ENCODE peak calls at places on chromosomes 1 and 21, in ten cellular contexts. One of them, this sample, is unnamed.

GRCh38 chr1:67880056-67880601 is 46.9 kb upstream of the GNG12 start:
- DNase-seq in CD8-positive, alpha-beta T cell: no peak
- DNase-seq in cardiac fibroblast: peak
- DNase-seq in thyroid gland: no peak
- DNase-seq in choroid plexus epithelial cell: peak
- DNase-seq in GM23338: no peak
- DNase-seq in PC-9: no peak
- DNase-seq in foreskin fibroblast: peak
- DNase-seq in fibroblast of lung: peak
- DNase-seq in K562: no peak
- DNase-seq in this sample: no peak

GRCh38 chr1:85568660-85569059 is 11.9 kb upstream of the CCN1 start:
- DNase-seq in CD8-positive, alpha-beta T cell: no peak
- DNase-seq in cardiac fibroblast: no peak
- DNase-seq in thyroid gland: no peak
- DNase-seq in choroid plexus epithelial cell: no peak
- DNase-seq in GM23338: no peak
- DNase-seq in PC-9: no peak
- DNase-seq in foreskin fibroblast: no peak
- DNase-seq in fibroblast of lung: no peak
- DNase-seq in K562: no peak
- DNase-seq in this sample: no peak

GRCh38 chr1:6545276-6545934 is 8.9 kb downstream of the NOL9 start:
- DNase-seq in CD8-positive, alpha-beta T cell: peak
- DNase-seq in cardiac fibroblast: peak
- DNase-seq in thyroid gland: no peak
- DNase-seq in choroid plexus epithelial cell: peak
- DNase-seq in GM23338: no peak
- DNase-seq in PC-9: no peak
- DNase-seq in foreskin fibroblast: no peak
- DNase-seq in fibroblast of lung: no peak
- DNase-seq in K562: no peak
- DNase-seq in this sample: no peak

GRCh38 chr1:24101796-24102580 is 9.9 kb downstream of the MYOM3 start:
- DNase-seq in CD8-positive, alpha-beta T cell: no peak
- DNase-seq in cardiac fibroblast: no peak
- DNase-seq in thyroid gland: no peak
- DNase-seq in choroid plexus epithelial cell: no peak
- DNase-seq in GM23338: no peak
- DNase-seq in PC-9: peak
- DNase-seq in foreskin fibroblast: no peak
- DNase-seq in fibroblast of lung: no peak
- DNase-seq in K562: no peak
- DNase-seq in this sample: no peak

GRCh38 chr1:84849312-84849711 is 43.7 kb downstream of the LPAR3 start:
- DNase-seq in CD8-positive, alpha-beta T cell: no peak
- DNase-seq in cardiac fibroblast: no peak
- DNase-seq in thyroid gland: no peak
- DNase-seq in choroid plexus epithelial cell: no peak
- DNase-seq in GM23338: no peak
- DNase-seq in PC-9: no peak
- DNase-seq in foreskin fibroblast: no peak
- DNase-seq in fibroblast of lung: no peak
- DNase-seq in K562: no peak
- DNase-seq in this sample: no peak

GRCh38 chr1:1470626-1471388 is 758 bp upstream of the ATAD3B start:
- DNase-seq in CD8-positive, alpha-beta T cell: no peak
- DNase-seq in cardiac fibroblast: no peak
- DNase-seq in thyroid gland: peak
- DNase-seq in choroid plexus epithelial cell: no peak
- DNase-seq in GM23338: peak
- DNase-seq in PC-9: peak
- DNase-seq in foreskin fibroblast: no peak
- DNase-seq in fibroblast of lung: no peak
- DNase-seq in K562: peak
- DNase-seq in this sample: no peak

GRCh38 chr21:26800001-26800400 is 45.2 kb downstream of the ADAMTS1 start:
- DNase-seq in CD8-positive, alpha-beta T cell: no peak
- DNase-seq in cardiac fibroblast: no peak
- DNase-seq in thyroid gland: no peak
- DNase-seq in choroid plexus epithelial cell: peak
- DNase-seq in GM23338: no peak
- DNase-seq in PC-9: no peak
- DNase-seq in foreskin fibroblast: no peak
- DNase-seq in fibroblast of lung: peak
- DNase-seq in K562: no peak
- DNase-seq in this sample: no peak

GRCh38 chr1:201606096-201606495 is 67.2 kb downstream of the NAV1 start:
- DNase-seq in CD8-positive, alpha-beta T cell: no peak
- DNase-seq in cardiac fibroblast: no peak
- DNase-seq in thyroid gland: peak
- DNase-seq in choroid plexus epithelial cell: no peak
- DNase-seq in GM23338: no peak
- DNase-seq in PC-9: no peak
- DNase-seq in foreskin fibroblast: no peak
- DNase-seq in fibroblast of lung: no peak
- DNase-seq in K562: no peak
- DNase-seq in this sample: no peak

DNA sequence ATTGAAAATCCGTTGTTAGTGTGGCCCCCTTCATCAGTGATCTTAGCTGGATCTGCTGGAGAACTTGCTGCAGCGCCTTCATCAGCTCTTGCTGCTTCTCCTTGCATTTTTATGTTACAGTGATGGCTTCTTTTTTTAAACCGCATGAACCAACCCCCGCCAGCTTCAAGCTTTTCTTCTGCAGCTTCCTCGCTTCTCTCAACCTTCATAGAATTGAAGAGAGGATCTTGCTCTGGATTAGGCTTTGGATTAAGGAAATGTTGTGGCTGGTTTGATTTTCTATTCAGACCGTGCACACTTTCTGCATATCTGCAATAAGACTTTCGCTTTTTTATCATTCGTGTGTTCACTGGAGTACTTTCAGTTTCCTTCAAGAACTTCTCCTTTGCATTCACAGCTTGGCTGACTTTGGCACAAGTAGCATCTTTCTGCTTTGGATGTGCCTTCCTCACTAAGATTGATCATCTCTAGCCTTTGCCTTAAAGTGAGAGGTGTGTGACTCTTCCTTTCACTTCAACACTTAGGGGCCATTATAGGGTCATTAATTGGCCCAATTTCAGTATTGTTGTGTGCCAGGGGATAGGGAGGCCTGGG is 13.1 kb downstream of the RNF187 start:
- DNase-seq in CD8-positive, alpha-beta T cell: no peak
- DNase-seq in cardiac fibroblast: no peak
- DNase-seq in thyroid gland: no peak
- DNase-seq in choroid plexus epithelial cell: no peak
- DNase-seq in GM23338: no peak
- DNase-seq in PC-9: no peak
- DNase-seq in foreskin fibroblast: no peak
- DNase-seq in fibroblast of lung: no peak
- DNase-seq in K562: no peak
- DNase-seq in this sample: no peak
- H3K4me3 ChIP-seq in CD8-positive, alpha-beta T cell: no peak
- H3K4me3 ChIP-seq in cardiac fibroblast: no peak
- H3K4me3 ChIP-seq in thyroid gland: no peak
- H3K4me3 ChIP-seq in choroid plexus epithelial cell: no peak
- H3K4me3 ChIP-seq in GM23338: peak
- H3K4me3 ChIP-seq in PC-9: no peak
- H3K4me3 ChIP-seq in foreskin fibroblast: no peak
- H3K4me3 ChIP-seq in fibroblast of lung: no peak
- H3K4me3 ChIP-seq in K562: no peak
- H3K4me3 ChIP-seq in this sample: no peak

GRCh38 chr1:230916607-230917283 is 48.4 kb upstream of the C1orf198 start:
- DNase-seq in CD8-positive, alpha-beta T cell: no peak
- DNase-seq in cardiac fibroblast: no peak
- DNase-seq in thyroid gland: no peak
- DNase-seq in choroid plexus epithelial cell: no peak
- DNase-seq in GM23338: no peak
- DNase-seq in PC-9: no peak
- DNase-seq in foreskin fibroblast: no peak
- DNase-seq in fibroblast of lung: no peak
- DNase-seq in K562: peak
- DNase-seq in this sample: no peak
- H3K4me3 ChIP-seq in CD8-positive, alpha-beta T cell: no peak
- H3K4me3 ChIP-seq in cardiac fibroblast: no peak
- H3K4me3 ChIP-seq in thyroid gland: no peak
- H3K4me3 ChIP-seq in choroid plexus epithelial cell: no peak
- H3K4me3 ChIP-seq in GM23338: no peak
- H3K4me3 ChIP-seq in PC-9: no peak
- H3K4me3 ChIP-seq in foreskin fibroblast: no peak
- H3K4me3 ChIP-seq in fibroblast of lung: no peak
- H3K4me3 ChIP-seq in K562: no peak
- H3K4me3 ChIP-seq in this sample: no peak

DNA sequence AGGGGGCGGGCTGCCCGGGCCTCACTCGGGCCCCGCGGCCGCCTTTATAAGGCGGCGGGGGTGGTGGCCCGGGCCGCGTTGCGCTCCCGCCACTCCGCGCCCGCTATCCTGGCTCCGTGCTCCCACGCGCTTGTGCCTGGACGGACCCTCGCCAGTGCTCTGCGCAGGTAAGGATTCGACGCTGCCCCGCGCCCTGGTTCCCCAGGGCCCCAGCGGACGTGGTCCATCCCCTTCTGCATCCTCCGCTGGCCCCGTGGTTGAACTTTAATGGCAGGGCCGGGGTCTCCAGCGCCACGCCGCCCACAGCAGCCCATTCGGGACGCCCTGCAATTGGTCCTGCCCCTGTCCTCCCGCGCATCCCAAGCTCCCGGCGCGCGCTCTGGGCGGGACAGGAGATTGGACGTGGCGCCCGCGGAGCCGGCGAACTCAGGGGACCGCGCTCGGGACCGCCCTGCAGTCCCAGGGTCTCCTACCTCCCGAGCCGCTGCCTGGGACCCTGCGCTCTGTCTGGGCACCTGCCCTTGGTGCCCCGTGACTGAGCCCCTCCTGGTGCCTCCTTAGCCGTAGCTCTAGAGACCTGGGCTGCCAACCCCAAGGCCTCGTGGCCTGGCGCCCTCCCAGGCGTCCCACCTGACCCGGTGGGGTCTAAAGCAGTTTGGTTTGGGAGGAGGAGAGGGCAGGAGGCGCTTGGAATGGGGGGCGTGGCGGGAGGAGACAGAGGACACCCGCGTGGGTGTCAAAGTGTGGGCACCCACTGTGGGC is at the start of gene ALPL:
- DNase-seq in CD8-positive, alpha-beta T cell: no peak
- DNase-seq in cardiac fibroblast: peak
- DNase-seq in thyroid gland: no peak
- DNase-seq in choroid plexus epithelial cell: no peak
- DNase-seq in GM23338: peak
- DNase-seq in PC-9: no peak
- DNase-seq in foreskin fibroblast: no peak
- DNase-seq in fibroblast of lung: no peak
- DNase-seq in K562: no peak
- DNase-seq in this sample: no peak
- H3K4me3 ChIP-seq in CD8-positive, alpha-beta T cell: peak
- H3K4me3 ChIP-seq in cardiac fibroblast: peak
- H3K4me3 ChIP-seq in thyroid gland: no peak
- H3K4me3 ChIP-seq in choroid plexus epithelial cell: peak
- H3K4me3 ChIP-seq in GM23338: peak
- H3K4me3 ChIP-seq in PC-9: no peak
- H3K4me3 ChIP-seq in foreskin fibroblast: no peak
- H3K4me3 ChIP-seq in fibroblast of lung: no peak
- H3K4me3 ChIP-seq in K562: no peak
- H3K4me3 ChIP-seq in this sample: no peak

GRCh38 chr1:168437821-168438220 is 106.0 kb downstream of the XCL2 start:
- DNase-seq in CD8-positive, alpha-beta T cell: no peak
- DNase-seq in cardiac fibroblast: no peak
- DNase-seq in thyroid gland: no peak
- DNase-seq in choroid plexus epithelial cell: no peak
- DNase-seq in GM23338: no peak
- DNase-seq in PC-9: no peak
- DNase-seq in foreskin fibroblast: no peak
- DNase-seq in fibroblast of lung: no peak
- DNase-seq in K562: no peak
- DNase-seq in this sample: no peak

GRCh38 chr1:168441745-168442144 is 102.1 kb downstream of the XCL2 start:
- DNase-seq in CD8-positive, alpha-beta T cell: no peak
- DNase-seq in cardiac fibroblast: no peak
- DNase-seq in thyroid gland: no peak
- DNase-seq in choroid plexus epithelial cell: no peak
- DNase-seq in GM23338: no peak
- DNase-seq in PC-9: no peak
- DNase-seq in foreskin fibroblast: peak
- DNase-seq in fibroblast of lung: no peak
- DNase-seq in K562: no peak
- DNase-seq in this sample: no peak

GRCh38 chr1:168442931-168443330 is 100.9 kb downstream of the XCL2 start:
- DNase-seq in CD8-positive, alpha-beta T cell: no peak
- DNase-seq in cardiac fibroblast: no peak
- DNase-seq in thyroid gland: no peak
- DNase-seq in choroid plexus epithelial cell: no peak
- DNase-seq in GM23338: no peak
- DNase-seq in PC-9: no peak
- DNase-seq in foreskin fibroblast: no peak
- DNase-seq in fibroblast of lung: no peak
- DNase-seq in K562: no peak
- DNase-seq in this sample: no peak

GRCh38 chr1:168438626-168439025 is 105.2 kb downstream of the XCL2 start:
- DNase-seq in CD8-positive, alpha-beta T cell: no peak
- DNase-seq in cardiac fibroblast: no peak
- DNase-seq in thyroid gland: no peak
- DNase-seq in choroid plexus epithelial cell: no peak
- DNase-seq in GM23338: no peak
- DNase-seq in PC-9: no peak
- DNase-seq in foreskin fibroblast: no peak
- DNase-seq in fibroblast of lung: no peak
- DNase-seq in K562: no peak
- DNase-seq in this sample: no peak

DNA sequence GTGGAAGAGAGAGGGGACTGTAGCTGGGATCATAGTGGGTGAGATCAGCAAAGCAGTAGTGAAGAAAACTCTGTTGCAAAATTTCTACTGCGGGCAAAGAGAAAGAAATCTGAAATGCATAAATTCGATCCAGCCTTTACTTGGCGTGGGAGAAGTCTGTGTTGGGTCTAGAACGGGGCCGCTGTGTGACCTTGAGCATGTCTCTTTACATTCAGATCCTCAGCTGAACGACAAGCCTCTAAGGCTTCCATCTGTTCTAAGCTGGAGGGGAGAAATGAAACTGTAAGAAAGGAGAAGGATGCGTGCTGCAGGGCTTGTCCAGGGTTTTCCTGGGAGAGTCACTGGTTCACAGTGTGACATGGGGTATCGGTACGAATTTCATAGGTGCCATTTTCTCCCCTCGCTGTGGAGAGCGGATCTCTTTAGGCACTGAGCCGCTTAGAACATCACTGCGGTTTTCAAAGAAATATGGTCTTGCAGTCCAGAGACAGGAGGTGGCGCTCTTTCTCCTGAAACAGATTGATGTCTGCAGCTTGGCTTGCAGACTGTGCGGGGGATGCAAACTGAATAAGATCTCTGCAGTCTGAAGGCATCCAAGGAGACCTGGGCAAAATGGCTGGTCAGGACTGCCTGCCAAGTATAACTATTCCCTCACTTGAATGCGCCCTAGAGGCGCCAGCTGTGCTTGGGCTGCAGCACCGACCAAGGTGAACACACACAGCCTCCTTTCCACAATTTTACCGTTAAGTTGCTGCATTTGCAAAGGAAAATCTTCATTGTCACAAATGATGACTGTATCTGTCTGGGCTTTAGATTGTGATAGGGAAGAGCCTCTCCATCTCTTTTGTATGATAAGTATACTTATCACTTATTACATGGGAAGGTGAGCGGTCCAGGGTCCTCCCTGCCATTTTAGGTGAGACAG is 104.1 kb downstream of the XCL2 start:
- DNase-seq in CD8-positive, alpha-beta T cell: peak
- DNase-seq in cardiac fibroblast: peak
- DNase-seq in thyroid gland: peak
- DNase-seq in choroid plexus epithelial cell: peak
- DNase-seq in GM23338: peak
- DNase-seq in PC-9: peak
- DNase-seq in foreskin fibroblast: peak
- DNase-seq in fibroblast of lung: peak
- DNase-seq in K562: peak
- DNase-seq in this sample: peak
- H3K4me3 ChIP-seq in CD8-positive, alpha-beta T cell: peak
- H3K4me3 ChIP-seq in cardiac fibroblast: no peak
- H3K4me3 ChIP-seq in thyroid gland: no peak
- H3K4me3 ChIP-seq in choroid plexus epithelial cell: peak
- H3K4me3 ChIP-seq in GM23338: no peak
- H3K4me3 ChIP-seq in PC-9: peak
- H3K4me3 ChIP-seq in foreskin fibroblast: peak
- H3K4me3 ChIP-seq in fibroblast of lung: peak
- H3K4me3 ChIP-seq in K562: no peak
- H3K4me3 ChIP-seq in this sample: no peak

This sample was measured in keratinocyte.